ENCODE peak calls at places on chromosomes 16 and 17, in eight cellular contexts. O, Y, G, N, D, W, V and C are unnamed samples. For H3K27me3, the result is how much of the 10 kb centered on the place peaks cover.

GRCh38 chr16:20859699-20860098 is 40.5 kb downstream of the DCUN1D3 start:
- DNase-seq in G (no peak), W (no peak), N (no peak), V (peak), Y (no peak), O (no peak), D (no peak), C (no peak)

GRCh38 chr17:49554694-49555494 is 20.8 kb upstream of the NXPH3 start:
- DNase-seq in N (peak), G (no peak), W (no peak), D (no peak), O (peak), Y (no peak), V (no peak), C (no peak)

GRCh38 chr16:3266873-3267537 is 10.6 kb upstream of the MEFV start:
- DNase-seq in Y (peak), N (no peak), V (peak), W (no peak), D (no peak), G (peak), O (peak), C (peak)

GRCh38 chr16:10988164-10988803 is 43.9 kb downstream of the CLEC16A start:
- DNase-seq in O (no peak), Y (no peak), D (no peak), G (no peak), N (no peak), W (no peak), V (no peak), C (no peak)

GRCh38 chr17:47615766-47616424 is 33.8 kb upstream of the KPNB1 start:
- DNase-seq in V (no peak), Y (peak), D (no peak), G (no peak), W (no peak), O (no peak), N (no peak), C (no peak)

GRCh38 chr17:68125471-68125870 is 89.9 kb downstream of the KPNA2 start:
- DNase-seq in V (no peak), W (no peak), D (no peak), N (no peak), G (no peak), O (no peak), Y (no peak), C (no peak)

GRCh38 chr17:64449545-64449944 is 630 bp downstream of the MILR1 start:
- DNase-seq in G (no peak), D (no peak), N (no peak), W (no peak), Y (no peak), V (peak), O (no peak), C (no peak)

GRCh38 chr16:3175157-3176153 is 12.5 kb upstream of the OR1F1 start:
- DNase-seq in D (no peak), W (no peak), N (no peak), Y (peak), V (no peak), O (no peak), G (no peak), C (peak)

GRCh38 chr17:8109669-8110455 is 8.5 kb downstream of the ALOXE3 start:
- DNase-seq in D (no peak), G (peak), O (peak), N (peak), Y (peak), W (peak), V (peak), C (peak)

GRCh38 chr17:32882734-32883133 is 5.8 kb upstream of the MYO1D start:
- DNase-seq in N (no peak), O (no peak), W (no peak), G (peak), V (no peak), D (no peak), Y (no peak), C (peak)

GRCh38 chr17:35257080-35257701 is 14.3 kb downstream of the SLFN5 start:
- DNase-seq in N (no peak), Y (peak), W (peak), O (no peak), V (peak), D (no peak), G (peak), C (peak)

GRCh38 chr16:10833271-10833670 is 14.7 kb upstream of the TVP23A start:
- DNase-seq in N (no peak), G (no peak), O (no peak), V (no peak), Y (no peak), W (no peak), D (no peak), C (no peak)

GRCh38 chr16:81521141-81521626 is 76.6 kb downstream of the CMIP start:
- DNase-seq in N (peak), V (no peak), Y (no peak), D (no peak), G (no peak), W (peak), O (peak), C (no peak)

GRCh38 chr16:12062343-12063003 is 85.9 kb downstream of the SNX29 start:
- DNase-seq in D (peak), V (peak), O (peak), W (peak), N (peak), G (peak), Y (peak), C (peak)

GRCh38 chr17:78185981-78186688 is 717 bp downstream of the TK1 start:
- DNase-seq in W (peak), Y (no peak), G (peak), O (no peak), V (peak), D (peak), N (peak), C (peak)

GRCh38 chr16:5020551-5020950 is 13.2 kb downstream of the NAGPA start:
- DNase-seq in W (no peak), G (no peak), V (no peak), Y (no peak), N (no peak), O (no peak), D (no peak), C (no peak)

GRCh38 chr17:36864827-36865320 is 72.4 kb upstream of the LHX1 start:
- DNase-seq in O (no peak), W (no peak), N (no peak), D (no peak), G (no peak), V (no peak), Y (no peak), C (no peak)

GRCh38 chr16:16093625-16094332 is 129.5 kb downstream of the ABCC6 start:
- DNase-seq in W (no peak), G (peak), O (no peak), D (no peak), V (no peak), Y (no peak), N (no peak), C (no peak)

GRCh38 chr16:53052519-53053501 is at the start of gene CHD9NB:
- DNase-seq in N (no peak), W (peak), Y (peak), D (no peak), V (peak), O (no peak), G (peak), C (peak)

GRCh38 chr17:83053021-83053778 is 26.2 kb upstream of the METRNL start:
- DNase-seq in G (peak), N (peak), D (no peak), W (no peak), O (peak), V (peak), Y (peak), C (no peak)

GRCh38 chr16:66881014-66881417 is 701 bp downstream of the PDP2 start:
- DNase-seq in G (peak), O (peak), N (no peak), D (no peak), Y (peak), V (no peak), W (no peak), C (peak)

GRCh38 chr16:70725912-70726828 is 40.3 kb upstream of the MTSS2 start:
- DNase-seq in G (peak), W (peak), Y (no peak), D (no peak), V (peak), O (peak), N (peak), C (no peak)

GRCh38 chr16:87701505-87701921 is 64.3 kb downstream of the KLHDC4 start:
- DNase-seq in V (no peak), G (no peak), O (no peak), N (no peak), Y (no peak), W (no peak), D (no peak), C (no peak)

GRCh38 chr16:58652741-58653140 is 23.1 kb upstream of the CNOT1 start:
- DNase-seq in N (no peak), Y (no peak), O (peak), D (no peak), G (peak), V (no peak), W (no peak), C (no peak)

GRCh38 chr17:70855401-70856054 is 686.2 kb downstream of the KCNJ2 start:
- DNase-seq in D (no peak), V (no peak), N (no peak), W (no peak), Y (no peak), G (no peak), O (no peak), C (peak)

GRCh38 chr17:45277216-45277849 is 15.4 kb upstream of the SPATA32 start:
- DNase-seq in N (peak), Y (peak), V (peak), D (peak), G (peak), O (peak), W (peak), C (peak)

GRCh38 chr17:60395508-60396065 is 3.7 kb upstream of the USP32 start:
- DNase-seq in V (no peak), O (no peak), Y (no peak), W (no peak), N (no peak), G (no peak), D (no peak), C (no peak)

GRCh38 chr17:43530303-43531081 is 15.6 kb downstream of the ETV4 start:
- DNase-seq in D (peak), W (no peak), N (peak), O (peak), Y (peak), G (peak), V (peak), C (no peak)

GRCh38 chr17:177155-177554 is 4.3 kb downstream of the DOC2B start:
- DNase-seq in V (no peak), W (no peak), O (no peak), D (no peak), Y (no peak), N (no peak), G (no peak), C (no peak)

GRCh38 chr17:21209511-21210175 is 4.3 kb downstream of the TMEM11 start:
- DNase-seq in V (peak), D (no peak), W (peak), G (no peak), O (no peak), N (no peak), Y (no peak), C (no peak)

GRCh38 chr17:57465551-57465950 is 209.2 kb downstream of the MSI2 start:
- DNase-seq in Y (no peak), O (no peak), V (peak), G (no peak), N (no peak), W (no peak), D (no peak), C (no peak)

GRCh38 chr17:48102700-48103378 is 1.6 kb upstream of the CBX1 start:
- DNase-seq in O (peak), G (peak), Y (no peak), W (no peak), D (peak), V (no peak), N (no peak), C (no peak)

DNA sequence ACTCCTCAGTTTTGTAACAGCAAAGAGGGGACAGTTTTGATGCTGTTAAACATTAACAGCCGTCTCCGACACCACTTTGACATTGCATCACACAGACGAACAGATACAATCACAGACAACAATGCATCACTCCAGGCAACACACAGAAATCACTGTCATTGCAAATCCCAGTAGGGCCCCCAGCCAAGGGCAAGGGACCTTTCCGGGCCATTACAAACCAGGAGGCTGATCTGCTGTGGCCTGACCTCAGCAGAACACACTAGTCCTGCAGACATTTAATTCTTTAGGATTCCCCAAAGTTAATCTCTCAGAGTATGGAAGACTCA is 136.2 kb upstream of the RCVRN start:
- DNase-seq in W (no peak), N (no peak), V (peak), Y (no peak), D (no peak), G (peak), O (no peak), C (no peak)
- H3K4me3 ChIP-seq in W (no peak), N (no peak), V (no peak), Y (no peak), D (no peak), G (no peak), O (no peak), C (no peak)

GRCh38 chr17:18959071-18959844 is 7.3 kb downstream of the SLC5A10 start:
- DNase-seq in Y (no peak), G (no peak), O (no peak), D (no peak), W (no peak), V (peak), N (peak), C (no peak)

GRCh38 chr17:18960803-18961511 is 9.0 kb downstream of the SLC5A10 start:
- DNase-seq in V (peak), W (peak), G (peak), N (peak), Y (peak), D (peak), O (peak), C (peak)

GRCh38 chr17:18961634-18962493 is 9.9 kb downstream of the SLC5A10 start:
- DNase-seq in O (peak), G (no peak), D (no peak), N (peak), W (no peak), V (peak), Y (no peak), C (no peak)

GRCh38 chr17:18959845-18960240 is 7.9 kb downstream of the SLC5A10 start:
- DNase-seq in G (no peak), W (no peak), Y (no peak), N (peak), V (peak), D (no peak), O (no peak), C (no peak)

GRCh38 chr17:18960241-18960665 is 8.3 kb downstream of the SLC5A10 start:
- DNase-seq in G (no peak), N (peak), O (no peak), D (no peak), W (no peak), V (peak), Y (no peak), C (no peak)
- H3K27me3 ChIP-seq in G (under half), N (under half), O (under half), D (under half), W (under half), V (under half), Y (under half), C (under half)

GRCh38 chr16:86505899-86506864 is 4.1 kb upstream of the FOXF1 start:
- DNase-seq in V (no peak), W (no peak), D (no peak), N (no peak), G (no peak), O (no peak), Y (no peak), C (peak)
- H3K4me3 ChIP-seq in V (peak), W (peak), D (no peak), N (no peak), G (no peak), O (no peak), Y (no peak), C (peak)

GRCh38 chr16:88721815-88722755 is 15.8 kb downstream of the CTU2 start:
- DNase-seq in O (no peak), V (no peak), N (no peak), G (no peak), W (no peak), D (no peak), Y (no peak), C (no peak)

GRCh38 chr16:88719267-88719932 is 13.1 kb downstream of the CTU2 start:
- DNase-seq in V (peak), G (no peak), O (peak), W (peak), N (no peak), D (no peak), Y (no peak), C (no peak)

GRCh38 chr16:88719933-88720296 is 13.6 kb downstream of the CTU2 start:
- DNase-seq in W (no peak), D (no peak), O (no peak), V (no peak), G (no peak), N (no peak), Y (no peak), C (no peak)

GRCh38 chr16:88721236-88721635 is 14.9 kb downstream of the CTU2 start:
- DNase-seq in O (no peak), W (no peak), V (no peak), D (no peak), G (no peak), Y (no peak), N (no peak), C (no peak)

GRCh38 chr16:88720396-88720970 is 14.2 kb downstream of the CTU2 start:
- DNase-seq in N (no peak), V (no peak), Y (no peak), W (no peak), D (no peak), G (no peak), O (no peak), C (no peak)
- H3K27me3 ChIP-seq in N (under half), V (under half), Y (under half), W (under half), D (under half), G (under half), O (under half), C (under half)

GRCh38 chr17:61395983-61396585 is 3.6 kb upstream of the TBX2 start:
- DNase-seq in W (no peak), O (no peak), Y (no peak), D (no peak), N (no peak), G (no peak), V (peak), C (no peak)
- H3K4me3 ChIP-seq in W (peak), O (peak), Y (no peak), D (peak), N (no peak), G (no peak), V (peak), C (no peak)

GRCh38 chr16:55009581-55009980 is 78.9 kb downstream of the IRX5 start:
- DNase-seq in G (no peak), W (no peak), Y (no peak), N (no peak), D (no peak), O (no peak), V (no peak), C (no peak)

GRCh38 chr16:55012362-55012761 is 81.7 kb downstream of the IRX5 start:
- DNase-seq in G (no peak), W (no peak), N (no peak), V (no peak), Y (no peak), D (no peak), O (no peak), C (no peak)

GRCh38 chr16:55012793-55013192 is 82.1 kb downstream of the IRX5 start:
- DNase-seq in G (no peak), V (no peak), D (no peak), Y (no peak), N (no peak), W (no peak), O (no peak), C (no peak)

GRCh38 chr16:55008836-55009510 is 78.3 kb downstream of the IRX5 start:
- DNase-seq in O (no peak), D (no peak), G (no peak), V (no peak), Y (no peak), W (no peak), N (no peak), C (no peak)

GRCh38 chr16:55010492-55011260 is 80.0 kb downstream of the IRX5 start:
- DNase-seq in N (no peak), W (no peak), O (no peak), Y (no peak), G (no peak), D (no peak), V (no peak), C (no peak)
- H3K27me3 ChIP-seq in N (under half), W (under half), O (under half), Y (under half), G (under half), D (under half), V (under half), C (under half)